ENCODE peak calls at places on chromosome 5, in seven cellular contexts. U is CD4-positive, CD25-positive, alpha-beta regulatory T cell; H is CD8-positive, alpha-beta T cell; N is heart left ventricle; W is stomach; R is mammary epithelial cell; D is endodermal cell. L is an unnamed sample.

GRCh38 chr5:54309751-54310432 is 481 bp downstream of the ARL15 start:
- DNase-seq in U (no peak), H (no peak), N (peak; percentile 47), W (peak; percentile 45), R (peak; percentile 57), D (peak; percentile 86), L (peak; percentile 43)

GRCh38 chr5:164497665-164498064 is 992.2 kb downstream of the MAT2B start:
- DNase-seq in U (no peak), H (no peak), N (no peak), W (no peak), R (no peak), D (no peak), L (no peak)

GRCh38 chr5:152649609-152650008 is 244.5 kb upstream of the NMUR2 start:
- DNase-seq in U (no peak), H (no peak), N (no peak), W (no peak), R (no peak), D (no peak), L (no peak)

GRCh38 chr5:113058706-113059226 is 82.2 kb downstream of the DCP2 start:
- DNase-seq in U (no peak), H (no peak), N (no peak), W (no peak), R (no peak), D (no peak), L (no peak)

GRCh38 chr5:59133801-59134261 is 551.0 kb downstream of the RAB3C start:
- DNase-seq in U (no peak), H (no peak), N (no peak), W (no peak), R (peak; percentile 37), D (no peak), L (no peak)

GRCh38 chr5:88145603-88146467 is 122.8 kb downstream of the TMEM161B start:
- DNase-seq in U (no peak), H (no peak), N (no peak), W (no peak), R (no peak), D (peak; percentile 79), L (no peak)

GRCh38 chr5:58327289-58327688 is 132.6 kb downstream of the PLK2 start:
- DNase-seq in U (no peak), H (no peak), N (no peak), W (no peak), R (no peak), D (no peak), L (no peak)

GRCh38 chr5:37776826-37777225 is 63.0 kb downstream of the GDNF start:
- DNase-seq in U (no peak), H (no peak), N (no peak), W (no peak), R (no peak), D (no peak), L (no peak)

GRCh38 chr5:81121836-81122235 is 111.3 kb upstream of the CKMT2 start:
- DNase-seq in U (no peak), H (no peak), N (no peak), W (no peak), R (no peak), D (no peak), L (no peak)

GRCh38 chr5:157575096-157575872 is at the start of gene ADAM19:
- DNase-seq in U (peak; percentile 44), H (no peak), N (peak; percentile 70), W (no peak), R (peak; percentile 66), D (no peak), L (no peak)

GRCh38 chr5:126801992-126802294 is 25.0 kb downstream of the LMNB1 start:
- DNase-seq in U (no peak), H (no peak), N (no peak), W (no peak), R (peak; percentile 22), D (no peak), L (no peak)

GRCh38 chr5:18276939-18277338 is 642.7 kb downstream of the TAF11L14 start:
- DNase-seq in U (no peak), H (no peak), N (no peak), W (no peak), R (no peak), D (no peak), L (no peak)

GRCh38 chr5:78979899-78980298 is 5.2 kb downstream of the ARSB start:
- DNase-seq in U (no peak), H (no peak), N (no peak), W (no peak), R (no peak), D (no peak), L (no peak)
- H3K4me3 ChIP-seq in U (no peak overlapping the region), H (no peak overlapping the region), N (no peak overlapping the region), W (no peak overlapping the region), R (no peak overlapping the region), D (no peak overlapping the region), L (no peak overlapping the region)

GRCh38 chr5:56459978-56460377 is 226.8 kb upstream of the ANKRD55 start:
- DNase-seq in U (no peak), H (no peak), N (no peak), W (no peak), R (no peak), D (no peak), L (no peak)
- H3K4me1 ChIP-seq in U (no peaks in the 10 kb centered on the region), H (no peaks in the 10 kb centered on the region), N (no peaks in the 10 kb centered on the region), W (peaks cover 17% of the 10 kb centered on the region), R (no peaks in the 10 kb centered on the region), D (no peaks in the 10 kb centered on the region), L (no peaks in the 10 kb centered on the region)

DNA sequence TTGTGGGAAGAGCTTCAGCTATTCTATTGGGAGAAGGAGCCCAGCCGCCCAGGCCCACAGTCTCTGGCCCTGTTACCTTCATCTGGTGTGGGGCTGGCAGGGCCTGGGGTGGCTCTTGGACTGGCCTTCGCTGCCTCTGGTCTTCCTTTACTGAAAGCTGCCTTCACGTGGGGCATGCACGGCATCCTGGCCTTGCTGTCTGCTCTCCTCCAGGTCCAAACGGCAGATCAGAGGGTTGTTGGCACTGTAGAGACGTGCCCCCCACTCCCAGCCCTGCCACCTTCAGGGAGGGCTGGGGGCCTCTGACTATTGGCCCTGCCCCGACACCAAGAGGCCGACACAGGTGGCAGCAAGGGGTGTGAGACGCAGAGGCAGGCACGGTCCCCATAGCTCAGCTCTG is 291.3 kb upstream of the IRX1 start:
- DNase-seq in U (no peak), H (no peak), N (no peak), W (no peak), R (no peak), D (no peak), L (no peak)
- H3K4me3 ChIP-seq in U (no peak overlapping the region), H (no peak overlapping the region), N (no peak overlapping the region), W (no peak overlapping the region), R (no peak overlapping the region), D (no peak overlapping the region), L (no peak overlapping the region)

GRCh38 chr5:96144289-96144688 is 182.6 kb upstream of the ELL2 start:
- DNase-seq in U (no peak), H (no peak), N (no peak), W (peak; percentile 65), R (no peak), D (peak; percentile 78), L (peak; percentile 86)
- H3K4me1 ChIP-seq in U (no peaks in the 10 kb centered on the region), H (no peaks in the 10 kb centered on the region), N (no peaks in the 10 kb centered on the region), W (peaks cover 24% of the 10 kb centered on the region), R (peaks cover 31% of the 10 kb centered on the region), D (peaks cover 4% of the 10 kb centered on the region), L (no peaks in the 10 kb centered on the region)

DNA sequence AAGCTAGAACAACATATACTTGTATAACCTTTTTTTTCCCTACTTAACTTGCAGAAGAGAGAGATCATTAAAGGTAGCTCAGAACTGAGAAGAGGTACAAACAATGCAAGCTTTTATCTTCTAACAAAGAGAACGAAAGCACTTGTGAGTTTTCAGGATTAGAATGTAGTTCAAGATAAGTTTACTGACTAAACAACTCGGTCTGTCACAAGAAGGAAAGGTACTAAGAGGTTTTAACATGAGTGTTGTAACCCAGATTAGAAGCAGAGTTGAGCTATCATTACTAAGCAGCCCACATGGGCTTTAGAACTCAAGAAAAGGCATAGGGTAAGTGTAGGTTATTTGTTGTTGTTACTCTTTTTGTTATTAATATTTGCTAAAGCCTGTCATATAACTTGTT is 25.2 kb downstream of the GIN1 start:
- DNase-seq in U (no peak), H (no peak), N (no peak), W (no peak), R (no peak), D (no peak), L (no peak)
- H3K4me3 ChIP-seq in U (no peak overlapping the region), H (no peak overlapping the region), N (no peak overlapping the region), W (no peak overlapping the region), R (no peak overlapping the region), D (no peak overlapping the region), L (no peak overlapping the region)

GRCh38 chr5:176415240-176416122 is 858 bp downstream of the CLTB start:
- DNase-seq in U (no peak), H (no peak), N (peak; percentile 35), W (peak; percentile 41), R (peak; percentile 62), D (peak; percentile 73), L (peak; percentile 15)

GRCh38 chr5:176414704-176415103 is 1.6 kb downstream of the CLTB start:
- DNase-seq in U (no peak), H (no peak), N (no peak), W (no peak), R (no peak), D (no peak), L (no peak)

GRCh38 chr5:176412517-176413254 is 3.7 kb downstream of the CLTB start:
- DNase-seq in U (no peak), H (no peak), N (no peak), W (no peak), R (no peak), D (no peak), L (no peak)

GRCh38 chr5:176413709-176414191 is 2.6 kb downstream of the CLTB start:
- DNase-seq in U (no peak), H (no peak), N (no peak), W (no peak), R (no peak), D (no peak), L (no peak)

GRCh38 chr5:176413255-176413565 is 3.1 kb downstream of the CLTB start:
- DNase-seq in U (no peak), H (no peak), N (no peak), W (no peak), R (peak; percentile 78), D (no peak), L (no peak)
- H3K4me1 ChIP-seq in U (peaks cover 31% of the 10 kb centered on the region), H (peaks cover 25% of the 10 kb centered on the region), N (peaks cover 31% of the 10 kb centered on the region), W (peaks cover 60% of the 10 kb centered on the region), R (peaks cover 65% of the 10 kb centered on the region), D (peaks cover 3% of the 10 kb centered on the region), L (no peaks in the 10 kb centered on the region)

GRCh38 chr5:35861718-35862117 is 5.0 kb downstream of the IL7R start:
- DNase-seq in U (no peak), H (no peak), N (no peak), W (no peak), R (no peak), D (no peak), L (no peak)

GRCh38 chr5:35857606-35858205 is 1.0 kb downstream of the IL7R start:
- DNase-seq in U (no peak), H (no peak), N (no peak), W (no peak), R (peak; percentile 91), D (no peak), L (no peak)

GRCh38 chr5:35860686-35861085 is 4.0 kb downstream of the IL7R start:
- DNase-seq in U (no peak), H (no peak), N (no peak), W (no peak), R (no peak), D (no peak), L (no peak)

GRCh38 chr5:35857004-35857345 is 284 bp downstream of the IL7R start:
- DNase-seq in U (no peak), H (no peak), N (no peak), W (no peak), R (no peak), D (no peak), L (no peak)

GRCh38 chr5:35859101-35859661 is 2.5 kb downstream of the IL7R start:
- DNase-seq in U (no peak), H (no peak), N (no peak), W (no peak), R (peak; percentile 39), D (no peak), L (no peak)
- H3K4me3 ChIP-seq in U (peak overlapping the region; percentile 100), H (peak overlapping the region; percentile 80), N (no peak overlapping the region), W (peak overlapping the region; percentile 14), R (no peak overlapping the region), D (no peak overlapping the region), L (no peak overlapping the region)

L was measured in prostate gland.